ENCODE peak calls at places on chromosomes 2 and 18, in eight cellular contexts. E, A, O, W, H, I, G and J are unnamed samples.

GRCh38 chr2:136116813-136117390 is 1.0 kb downstream of the CXCR4 start:
- DNase-seq in E (no peak), A (peak), O (peak), W (no peak), H (no peak), I (peak), G (peak), J (peak)

GRCh38 chr2:109404681-109405080 is 209.1 kb downstream of the SEPTIN10 start:
- DNase-seq in E (no peak), A (no peak), O (no peak), W (no peak), H (no peak), I (no peak), G (no peak), J (no peak)

GRCh38 chr2:133139847-133140533 is 428.3 kb downstream of the NCKAP5 start:
- DNase-seq in E (no peak), A (no peak), O (no peak), W (no peak), H (no peak), I (no peak), G (no peak), J (no peak)

GRCh38 chr2:240298316-240298790 is 137.1 kb upstream of the GPC1 start:
- DNase-seq in E (no peak), A (no peak), O (no peak), W (no peak), H (no peak), I (no peak), G (no peak), J (no peak)

GRCh38 chr2:23757686-23758433 is 169.1 kb downstream of the ATAD2B start:
- DNase-seq in E (peak), A (no peak), O (peak), W (peak), H (peak), I (peak), G (no peak), J (no peak)

GRCh38 chr2:219622472-219622871 is 5.0 kb upstream of the SLC4A3 start:
- DNase-seq in E (no peak), A (no peak), O (no peak), W (no peak), H (no peak), I (no peak), G (no peak), J (no peak)

GRCh38 chr18:74012954-74013630 is 134.5 kb downstream of the FBXO15 start:
- DNase-seq in E (no peak), A (no peak), O (no peak), W (peak), H (peak), I (no peak), G (peak), J (no peak)

GRCh38 chr2:27308359-27308875 is at the start of gene UCN:
- DNase-seq in E (no peak), A (no peak), O (no peak), W (peak), H (peak), I (no peak), G (peak), J (peak)

GRCh38 chr2:101420623-101421022 is 33.3 kb upstream of the CREG2 start:
- DNase-seq in E (no peak), A (no peak), O (no peak), W (peak), H (peak), I (no peak), G (no peak), J (no peak)

GRCh38 chr2:39851691-39852110 is 72.6 kb upstream of the THUMPD2 start:
- DNase-seq in E (peak), A (no peak), O (no peak), W (peak), H (peak), I (no peak), G (no peak), J (peak)

GRCh38 chr18:50286391-50287027 is 983 bp downstream of the CXXC1 start:
- DNase-seq in E (peak), A (no peak), O (peak), W (peak), H (peak), I (peak), G (no peak), J (peak)

GRCh38 chr18:58501033-58501432 is 127.9 kb downstream of the ALPK2 start:
- DNase-seq in E (no peak), A (no peak), O (no peak), W (no peak), H (peak), I (no peak), G (no peak), J (no peak)

GRCh38 chr2:222351035-222351434 is 52.2 kb upstream of the PAX3 start:
- DNase-seq in E (no peak), A (no peak), O (no peak), W (no peak), H (no peak), I (no peak), G (no peak), J (no peak)

GRCh38 chr18:55384551-55385275 is 203.3 kb downstream of the TCF4 start:
- DNase-seq in E (no peak), A (no peak), O (peak), W (peak), H (peak), I (peak), G (peak), J (peak)

GRCh38 chr2:39411186-39411944 is 25.7 kb downstream of the MAP4K3 start:
- DNase-seq in E (peak), A (no peak), O (peak), W (peak), H (peak), I (peak), G (no peak), J (no peak)

GRCh38 chr2:73859721-73860586 is 31.2 kb downstream of the STAMBP start:
- DNase-seq in E (peak), A (no peak), O (peak), W (peak), H (peak), I (peak), G (no peak), J (no peak)

GRCh38 chr2:224882291-224883171 is 159.7 kb downstream of the DOCK10 start:
- DNase-seq in E (peak), A (no peak), O (no peak), W (peak), H (peak), I (peak), G (no peak), J (no peak)

GRCh38 chr2:200615247-200615646 is 29.4 kb downstream of the AOX1 start:
- DNase-seq in E (peak), A (no peak), O (peak), W (peak), H (peak), I (peak), G (no peak), J (no peak)

GRCh38 chr2:238988752-238989151 is 140.9 kb downstream of the TWIST2 start:
- DNase-seq in E (no peak), A (no peak), O (no peak), W (no peak), H (no peak), I (no peak), G (no peak), J (no peak)

GRCh38 chr18:48018806-48019295 is 88.4 kb upstream of the SMAD2 start:
- DNase-seq in E (no peak), A (no peak), O (no peak), W (no peak), H (no peak), I (no peak), G (no peak), J (no peak)

GRCh38 chr2:216539791-216540241 is 41.2 kb downstream of the RPL37A start:
- DNase-seq in E (peak), A (peak), O (peak), W (no peak), H (no peak), I (peak), G (no peak), J (no peak)

GRCh38 chr2:137837830-137838229 is 126.4 kb upstream of the HNMT start:
- DNase-seq in E (no peak), A (no peak), O (no peak), W (no peak), H (peak), I (no peak), G (no peak), J (no peak)

GRCh38 chr2:230520875-230521155 is 104.8 kb downstream of the SP100 start:
- DNase-seq in E (peak), A (no peak), O (no peak), W (peak), H (peak), I (peak), G (no peak), J (no peak)

GRCh38 chr2:74915743-74916142 is 42.7 kb upstream of the POLE4 start:
- DNase-seq in E (no peak), A (no peak), O (no peak), W (peak), H (peak), I (no peak), G (no peak), J (no peak)

GRCh38 chr2:28340312-28341202 is 52.1 kb upstream of the FOSL2 start:
- DNase-seq in E (no peak), A (no peak), O (no peak), W (no peak), H (no peak), I (no peak), G (no peak), J (no peak)

GRCh38 chr2:56390644-56391043 is 206.9 kb downstream of the CCDC85A start:
- DNase-seq in E (no peak), A (no peak), O (no peak), W (no peak), H (no peak), I (no peak), G (no peak), J (no peak)

GRCh38 chr18:66819235-66819634 is 215.3 kb upstream of the CDH19 start:
- DNase-seq in E (no peak), A (no peak), O (no peak), W (no peak), H (no peak), I (no peak), G (no peak), J (no peak)
- TF ChIP-seq CTCF in E (no peak), A (no peak), O (no peak), W (no peak), H (no peak), I (no peak), G (peak), J (no peak)

GRCh38 chr2:232592687-232593407 is 40.6 kb upstream of the EFHD1 start:
- DNase-seq in E (peak), A (no peak), O (peak), W (peak), H (peak), I (peak), G (no peak), J (no peak)
- TF ChIP-seq CTCF in E (peak), A (no peak), O (peak), W (no peak), H (peak), I (no peak), G (no peak), J (no peak)

DNA sequence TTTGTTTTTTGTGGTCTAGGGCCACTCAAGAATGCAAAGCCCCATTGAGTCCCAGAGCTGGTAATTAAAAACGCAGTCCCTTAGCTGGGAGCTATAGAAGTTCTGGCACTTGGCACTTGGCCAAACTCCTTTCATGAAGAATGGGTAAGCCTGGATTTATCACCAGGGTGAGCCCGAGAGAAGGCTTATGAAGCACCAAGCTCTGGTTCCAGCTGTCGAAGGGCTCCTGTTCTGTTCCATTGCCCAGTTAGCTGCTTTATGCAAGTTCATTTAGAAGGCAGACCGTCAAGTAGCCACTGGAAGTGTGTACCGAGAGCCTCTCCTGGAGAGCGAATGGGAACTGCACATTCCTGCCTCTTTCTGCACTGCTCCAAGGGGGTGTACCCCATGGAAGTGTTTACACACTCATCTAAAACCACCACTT is 14.2 kb downstream of the ECEL1 start:
- DNase-seq in E (peak), A (no peak), O (no peak), W (peak), H (peak), I (no peak), G (no peak), J (no peak)
- TF ChIP-seq CTCF in E (no peak), A (no peak), O (no peak), W (no peak), H (no peak), I (no peak), G (no peak), J (no peak)

GRCh38 chr2:48194641-48195040 is 288.3 kb upstream of the FBXO11 start:
- DNase-seq in E (no peak), A (no peak), O (no peak), W (no peak), H (no peak), I (no peak), G (no peak), J (no peak)

GRCh38 chr2:48199076-48199475 is 292.8 kb upstream of the FBXO11 start:
- DNase-seq in E (no peak), A (no peak), O (no peak), W (no peak), H (peak), I (no peak), G (no peak), J (no peak)

GRCh38 chr2:48198285-48198821 is 292.1 kb upstream of the FBXO11 start:
- DNase-seq in E (no peak), A (no peak), O (no peak), W (no peak), H (no peak), I (no peak), G (no peak), J (no peak)

GRCh38 chr2:48197618-48198017 is 291.3 kb upstream of the FBXO11 start:
- DNase-seq in E (no peak), A (no peak), O (no peak), W (no peak), H (no peak), I (no peak), G (no peak), J (no peak)

DNA sequence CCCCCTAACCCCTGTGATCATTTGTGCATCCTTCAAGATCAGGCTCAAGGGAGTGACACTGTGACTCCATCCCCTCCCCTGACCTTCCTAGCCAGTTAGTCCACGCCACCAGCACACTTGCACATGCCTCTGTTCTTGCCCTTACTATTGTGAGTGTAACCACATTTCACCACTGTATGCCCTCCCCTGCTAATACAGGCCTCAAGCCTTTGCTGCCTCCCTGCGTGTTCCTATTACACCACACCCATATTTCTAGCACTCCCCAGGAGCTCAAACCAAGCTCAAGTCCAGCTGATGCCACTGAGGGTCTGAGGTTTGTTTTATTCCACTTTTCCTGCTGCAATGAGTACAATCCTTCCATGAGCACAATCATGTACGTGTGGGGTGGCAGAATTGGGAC is 288.9 kb upstream of the FBXO11 start:
- DNase-seq in E (no peak), A (no peak), O (no peak), W (no peak), H (peak), I (no peak), G (no peak), J (no peak)
- TF ChIP-seq CTCF in E (no peak), A (no peak), O (no peak), W (no peak), H (no peak), I (no peak), G (no peak), J (no peak)

DNA sequence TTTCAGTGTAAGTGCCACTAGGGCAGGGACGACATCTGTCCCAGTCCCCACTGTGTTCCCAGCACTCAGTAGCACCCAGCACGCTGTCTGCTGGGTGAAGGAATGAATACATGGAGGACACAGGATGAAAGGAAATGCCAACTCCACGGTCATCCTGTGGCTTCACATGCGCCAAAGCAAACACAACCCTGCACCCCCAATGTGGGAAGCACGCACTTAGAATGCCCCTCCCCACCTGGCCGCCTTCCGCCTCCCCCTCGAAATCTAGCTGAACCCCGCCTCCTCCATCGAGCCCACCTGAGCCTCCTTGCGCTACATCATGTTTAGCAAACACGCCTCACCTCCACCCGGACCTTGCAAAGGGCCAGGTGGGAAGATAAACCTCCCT is 33.9 kb downstream of the ADCY3 start:
- DNase-seq in E (no peak), A (no peak), O (no peak), W (no peak), H (no peak), I (no peak), G (no peak), J (no peak)
- TF ChIP-seq CTCF in E (no peak), A (no peak), O (no peak), W (no peak), H (no peak), I (no peak), G (no peak), J (no peak)